ENCODE peak calls at places on chromosomes 5 and 9, in eight cellular contexts. One of them, this sample, is unnamed. For H3K4me1, the result is how much of the 10 kb centered on the place peaks cover.

GRCh38 chr9:121445986-121446385 is 53.7 kb downstream of the GGTA1 start:
- DNase-seq in ovary: no peak
- DNase-seq in cardiac muscle cell: no peak
- DNase-seq in tibial nerve: no peak
- DNase-seq in MM.1S: no peak
- DNase-seq in IMR-90: no peak
- DNase-seq in uterus: no peak
- DNase-seq in right lobe of liver: no peak
- DNase-seq in this sample: no peak

GRCh38 chr5:165996484-165996883 is 2295.0 kb upstream of the WWC1 start:
- DNase-seq in ovary: no peak
- DNase-seq in cardiac muscle cell: peak
- DNase-seq in tibial nerve: no peak
- DNase-seq in MM.1S: no peak
- DNase-seq in IMR-90: no peak
- DNase-seq in uterus: no peak
- DNase-seq in right lobe of liver: no peak
- DNase-seq in this sample: no peak

GRCh38 chr9:135303865-135304499 is 175.6 kb upstream of the PPP1R26 start:
- DNase-seq in ovary: no peak
- DNase-seq in cardiac muscle cell: no peak
- DNase-seq in tibial nerve: no peak
- DNase-seq in MM.1S: no peak
- DNase-seq in IMR-90: no peak
- DNase-seq in uterus: no peak
- DNase-seq in right lobe of liver: no peak
- DNase-seq in this sample: no peak

GRCh38 chr5:21685536-21685935 is 1167.6 kb downstream of the CDH12 start:
- DNase-seq in ovary: no peak
- DNase-seq in cardiac muscle cell: no peak
- DNase-seq in tibial nerve: no peak
- DNase-seq in MM.1S: no peak
- DNase-seq in IMR-90: peak
- DNase-seq in uterus: no peak
- DNase-seq in right lobe of liver: no peak
- DNase-seq in this sample: no peak

GRCh38 chr9:38182321-38182720 is 113.3 kb upstream of the SHB start:
- DNase-seq in ovary: no peak
- DNase-seq in cardiac muscle cell: peak
- DNase-seq in tibial nerve: no peak
- DNase-seq in MM.1S: no peak
- DNase-seq in IMR-90: no peak
- DNase-seq in uterus: no peak
- DNase-seq in right lobe of liver: no peak
- DNase-seq in this sample: no peak

GRCh38 chr5:8905021-8905420 is 640.9 kb downstream of the SEMA5A start:
- DNase-seq in ovary: no peak
- DNase-seq in cardiac muscle cell: peak
- DNase-seq in tibial nerve: no peak
- DNase-seq in MM.1S: no peak
- DNase-seq in IMR-90: peak
- DNase-seq in uterus: no peak
- DNase-seq in right lobe of liver: no peak
- DNase-seq in this sample: no peak

GRCh38 chr5:148635321-148636083 is 18.8 kb downstream of the HTR4 start:
- DNase-seq in ovary: no peak
- DNase-seq in cardiac muscle cell: no peak
- DNase-seq in tibial nerve: no peak
- DNase-seq in MM.1S: no peak
- DNase-seq in IMR-90: no peak
- DNase-seq in uterus: no peak
- DNase-seq in right lobe of liver: no peak
- DNase-seq in this sample: no peak

GRCh38 chr5:58666598-58667595 is 84.0 kb downstream of the RAB3C start:
- DNase-seq in ovary: peak
- DNase-seq in cardiac muscle cell: no peak
- DNase-seq in tibial nerve: no peak
- DNase-seq in MM.1S: no peak
- DNase-seq in IMR-90: no peak
- DNase-seq in uterus: peak
- DNase-seq in right lobe of liver: no peak
- DNase-seq in this sample: peak

GRCh38 chr9:121935744-121936143 is 157.4 kb downstream of the TTLL11 start:
- DNase-seq in ovary: no peak
- DNase-seq in cardiac muscle cell: no peak
- DNase-seq in tibial nerve: no peak
- DNase-seq in MM.1S: no peak
- DNase-seq in IMR-90: no peak
- DNase-seq in uterus: no peak
- DNase-seq in right lobe of liver: no peak
- DNase-seq in this sample: no peak

GRCh38 chr5:111092062-111092853 is at the start of gene WDR36:
- DNase-seq in ovary: peak
- DNase-seq in cardiac muscle cell: peak
- DNase-seq in tibial nerve: peak
- DNase-seq in MM.1S: peak
- DNase-seq in IMR-90: peak
- DNase-seq in uterus: peak
- DNase-seq in right lobe of liver: peak
- DNase-seq in this sample: peak

GRCh38 chr9:6938447-6938846 is 180.7 kb downstream of the KDM4C start:
- DNase-seq in ovary: no peak
- DNase-seq in cardiac muscle cell: no peak
- DNase-seq in tibial nerve: peak
- DNase-seq in MM.1S: no peak
- DNase-seq in IMR-90: peak
- DNase-seq in uterus: no peak
- DNase-seq in right lobe of liver: no peak
- DNase-seq in this sample: no peak

GRCh38 chr5:88883566-88884434 is 816 bp upstream of the MEF2C start:
- DNase-seq in ovary: peak
- DNase-seq in cardiac muscle cell: peak
- DNase-seq in tibial nerve: peak
- DNase-seq in MM.1S: peak
- DNase-seq in IMR-90: peak
- DNase-seq in uterus: peak
- DNase-seq in right lobe of liver: peak
- DNase-seq in this sample: peak

GRCh38 chr5:100788417-100788816 is 114.7 kb downstream of the ST8SIA4 start:
- DNase-seq in ovary: no peak
- DNase-seq in cardiac muscle cell: no peak
- DNase-seq in tibial nerve: no peak
- DNase-seq in MM.1S: no peak
- DNase-seq in IMR-90: no peak
- DNase-seq in uterus: no peak
- DNase-seq in right lobe of liver: no peak
- DNase-seq in this sample: no peak

GRCh38 chr5:180935203-180935602 is 36.2 kb downstream of the BTNL8 start:
- DNase-seq in ovary: no peak
- DNase-seq in cardiac muscle cell: no peak
- DNase-seq in tibial nerve: no peak
- DNase-seq in MM.1S: no peak
- DNase-seq in IMR-90: no peak
- DNase-seq in uterus: no peak
- DNase-seq in right lobe of liver: no peak
- DNase-seq in this sample: no peak

GRCh38 chr5:59767753-59768159 is 125.8 kb downstream of the PDE4D start:
- DNase-seq in ovary: no peak
- DNase-seq in cardiac muscle cell: no peak
- DNase-seq in tibial nerve: no peak
- DNase-seq in MM.1S: no peak
- DNase-seq in IMR-90: no peak
- DNase-seq in uterus: no peak
- DNase-seq in right lobe of liver: no peak
- DNase-seq in this sample: no peak

GRCh38 chr5:56481147-56481997 is 248.2 kb upstream of the ANKRD55 start:
- DNase-seq in ovary: peak
- DNase-seq in cardiac muscle cell: no peak
- DNase-seq in tibial nerve: peak
- DNase-seq in MM.1S: peak
- DNase-seq in IMR-90: peak
- DNase-seq in uterus: peak
- DNase-seq in right lobe of liver: no peak
- DNase-seq in this sample: peak

GRCh38 chr9:18542837-18543405 is 69.0 kb downstream of the ADAMTSL1 start:
- DNase-seq in ovary: no peak
- DNase-seq in cardiac muscle cell: no peak
- DNase-seq in tibial nerve: no peak
- DNase-seq in MM.1S: no peak
- DNase-seq in IMR-90: peak
- DNase-seq in uterus: no peak
- DNase-seq in right lobe of liver: no peak
- DNase-seq in this sample: no peak

GRCh38 chr9:108142504-108143201 is 653.1 kb upstream of the KLF4 start:
- DNase-seq in ovary: peak
- DNase-seq in cardiac muscle cell: peak
- DNase-seq in tibial nerve: peak
- DNase-seq in MM.1S: peak
- DNase-seq in IMR-90: peak
- DNase-seq in uterus: peak
- DNase-seq in right lobe of liver: peak
- DNase-seq in this sample: peak

GRCh38 chr5:37814699-37815098 is 25.1 kb downstream of the GDNF start:
- DNase-seq in ovary: no peak
- DNase-seq in cardiac muscle cell: no peak
- DNase-seq in tibial nerve: no peak
- DNase-seq in MM.1S: no peak
- DNase-seq in IMR-90: peak
- DNase-seq in uterus: no peak
- DNase-seq in right lobe of liver: no peak
- DNase-seq in this sample: no peak

GRCh38 chr5:53358794-53359193 is 121.6 kb upstream of the FST start:
- DNase-seq in ovary: no peak
- DNase-seq in cardiac muscle cell: no peak
- DNase-seq in tibial nerve: no peak
- DNase-seq in MM.1S: no peak
- DNase-seq in IMR-90: no peak
- DNase-seq in uterus: no peak
- DNase-seq in right lobe of liver: no peak
- DNase-seq in this sample: no peak
- H3K4me1 ChIP-seq in ovary: under half
- H3K4me1 ChIP-seq in cardiac muscle cell: under half
- H3K4me1 ChIP-seq in tibial nerve: under half
- H3K4me1 ChIP-seq in MM.1S: under half
- H3K4me1 ChIP-seq in IMR-90: under half
- H3K4me1 ChIP-seq in uterus: under half
- H3K4me1 ChIP-seq in right lobe of liver: under half
- H3K4me1 ChIP-seq in this sample: under half

GRCh38 chr5:14204785-14205321 is 61.7 kb downstream of the TRIO start:
- DNase-seq in ovary: peak
- DNase-seq in cardiac muscle cell: no peak
- DNase-seq in tibial nerve: peak
- DNase-seq in MM.1S: no peak
- DNase-seq in IMR-90: peak
- DNase-seq in uterus: peak
- DNase-seq in right lobe of liver: peak
- DNase-seq in this sample: peak
- H3K27ac ChIP-seq in ovary: peak
- H3K27ac ChIP-seq in cardiac muscle cell: no peak
- H3K27ac ChIP-seq in tibial nerve: peak
- H3K27ac ChIP-seq in MM.1S: no peak
- H3K27ac ChIP-seq in IMR-90: peak
- H3K27ac ChIP-seq in uterus: peak
- H3K27ac ChIP-seq in right lobe of liver: peak
- H3K27ac ChIP-seq in this sample: peak

GRCh38 chr9:104863180-104863883 is 64.6 kb downstream of the ABCA1 start:
- DNase-seq in ovary: peak
- DNase-seq in cardiac muscle cell: peak
- DNase-seq in tibial nerve: peak
- DNase-seq in MM.1S: peak
- DNase-seq in IMR-90: peak
- DNase-seq in uterus: peak
- DNase-seq in right lobe of liver: no peak
- DNase-seq in this sample: peak

GRCh38 chr9:104868687-104869404 is 59.1 kb downstream of the ABCA1 start:
- DNase-seq in ovary: peak
- DNase-seq in cardiac muscle cell: peak
- DNase-seq in tibial nerve: peak
- DNase-seq in MM.1S: no peak
- DNase-seq in IMR-90: peak
- DNase-seq in uterus: peak
- DNase-seq in right lobe of liver: peak
- DNase-seq in this sample: peak

GRCh38 chr9:104864675-104865104 is 63.3 kb downstream of the ABCA1 start:
- DNase-seq in ovary: no peak
- DNase-seq in cardiac muscle cell: no peak
- DNase-seq in tibial nerve: peak
- DNase-seq in MM.1S: no peak
- DNase-seq in IMR-90: peak
- DNase-seq in uterus: peak
- DNase-seq in right lobe of liver: peak
- DNase-seq in this sample: no peak

GRCh38 chr9:104868303-104868686 is 59.7 kb downstream of the ABCA1 start:
- DNase-seq in ovary: no peak
- DNase-seq in cardiac muscle cell: peak
- DNase-seq in tibial nerve: no peak
- DNase-seq in MM.1S: no peak
- DNase-seq in IMR-90: no peak
- DNase-seq in uterus: no peak
- DNase-seq in right lobe of liver: peak
- DNase-seq in this sample: no peak

GRCh38 chr9:104866186-104866585 is 61.8 kb downstream of the ABCA1 start:
- DNase-seq in ovary: no peak
- DNase-seq in cardiac muscle cell: no peak
- DNase-seq in tibial nerve: no peak
- DNase-seq in MM.1S: no peak
- DNase-seq in IMR-90: peak
- DNase-seq in uterus: no peak
- DNase-seq in right lobe of liver: no peak
- DNase-seq in this sample: no peak
- H3K4me1 ChIP-seq in ovary: under half
- H3K4me1 ChIP-seq in cardiac muscle cell: under half
- H3K4me1 ChIP-seq in tibial nerve: half or more
- H3K4me1 ChIP-seq in MM.1S: under half
- H3K4me1 ChIP-seq in IMR-90: under half
- H3K4me1 ChIP-seq in uterus: under half
- H3K4me1 ChIP-seq in right lobe of liver: under half
- H3K4me1 ChIP-seq in this sample: under half

GRCh38 chr5:126373621-126374416 is 49.4 kb upstream of the GRAMD2B start:
- DNase-seq in ovary: no peak
- DNase-seq in cardiac muscle cell: no peak
- DNase-seq in tibial nerve: no peak
- DNase-seq in MM.1S: no peak
- DNase-seq in IMR-90: no peak
- DNase-seq in uterus: no peak
- DNase-seq in right lobe of liver: no peak
- DNase-seq in this sample: no peak
- H3K27ac ChIP-seq in ovary: no peak
- H3K27ac ChIP-seq in cardiac muscle cell: no peak
- H3K27ac ChIP-seq in tibial nerve: no peak
- H3K27ac ChIP-seq in MM.1S: no peak
- H3K27ac ChIP-seq in IMR-90: no peak
- H3K27ac ChIP-seq in uterus: no peak
- H3K27ac ChIP-seq in right lobe of liver: peak
- H3K27ac ChIP-seq in this sample: no peak

This sample was measured in right cardiac atrium.